ENCODE peak calls at places on chromosomes 4 and X, in ten cellular contexts. One of them, this sample, is unnamed.

GRCh38 chr4:41865306-41865980 is 69.8 kb upstream of the TMEM33 start:
- DNase-seq in HT-29: no peak
- DNase-seq in effector memory CD8-positive, alpha-beta T cell: no peak
- DNase-seq in activated T-helper 2 cell treated with anti-CD3 and anti-CD28 coated beads, Interferon-gamma antibody, Interleukin-2, Interleukin-4, amounts not matched to agents 10 μg/mL and 5 μg/mL and 100 μg/mL, durations not matched to agents 14 hours and 24 hours and 36 hours: no peak
- DNase-seq in hepatocyte: no peak
- DNase-seq in mesenchymal stem cell: peak; percentile 14
- DNase-seq in ELR: no peak
- DNase-seq in Ammon's horn: no peak
- DNase-seq in T-helper 1 cell: no peak
- DNase-seq in fibroblast of mammary gland: peak; percentile 13
- DNase-seq in this sample: no peak

GRCh38 chr4:73714647-73715046 is 25.7 kb upstream of the CXCL8 start:
- DNase-seq in HT-29: no peak
- DNase-seq in effector memory CD8-positive, alpha-beta T cell: no peak
- DNase-seq in activated T-helper 2 cell treated with anti-CD3 and anti-CD28 coated beads, Interferon-gamma antibody, Interleukin-2, Interleukin-4, amounts not matched to agents 10 μg/mL and 5 μg/mL and 100 μg/mL, durations not matched to agents 14 hours and 24 hours and 36 hours: no peak
- DNase-seq in hepatocyte: no peak
- DNase-seq in mesenchymal stem cell: no peak
- DNase-seq in ELR: no peak
- DNase-seq in Ammon's horn: no peak
- DNase-seq in T-helper 1 cell: no peak
- DNase-seq in fibroblast of mammary gland: no peak
- DNase-seq in this sample: no peak

GRCh38 chr4:139242511-139243051 is 37.4 kb downstream of the MGARP start:
- DNase-seq in HT-29: no peak
- DNase-seq in effector memory CD8-positive, alpha-beta T cell: no peak
- DNase-seq in activated T-helper 2 cell treated with anti-CD3 and anti-CD28 coated beads, Interferon-gamma antibody, Interleukin-2, Interleukin-4, amounts not matched to agents 10 μg/mL and 5 μg/mL and 100 μg/mL, durations not matched to agents 14 hours and 24 hours and 36 hours: no peak
- DNase-seq in hepatocyte: no peak
- DNase-seq in mesenchymal stem cell: peak; percentile 72
- DNase-seq in ELR: peak; percentile 81
- DNase-seq in Ammon's horn: no peak
- DNase-seq in T-helper 1 cell: no peak
- DNase-seq in fibroblast of mammary gland: peak; percentile 73
- DNase-seq in this sample: no peak

GRCh38 chr4:128979934-128980333 is 113.4 kb downstream of the SCLT1 start:
- DNase-seq in HT-29: no peak
- DNase-seq in effector memory CD8-positive, alpha-beta T cell: no peak
- DNase-seq in activated T-helper 2 cell treated with anti-CD3 and anti-CD28 coated beads, Interferon-gamma antibody, Interleukin-2, Interleukin-4, amounts not matched to agents 10 μg/mL and 5 μg/mL and 100 μg/mL, durations not matched to agents 14 hours and 24 hours and 36 hours: no peak
- DNase-seq in hepatocyte: peak; percentile 6
- DNase-seq in mesenchymal stem cell: peak; percentile 44
- DNase-seq in ELR: peak; percentile 63
- DNase-seq in Ammon's horn: peak; percentile 31
- DNase-seq in T-helper 1 cell: no peak
- DNase-seq in fibroblast of mammary gland: peak; percentile 86
- DNase-seq in this sample: no peak

GRCh38 chr4:152364383-152364782 is 171.5 kb downstream of the FBXW7 start:
- DNase-seq in HT-29: no peak
- DNase-seq in effector memory CD8-positive, alpha-beta T cell: no peak
- DNase-seq in activated T-helper 2 cell treated with anti-CD3 and anti-CD28 coated beads, Interferon-gamma antibody, Interleukin-2, Interleukin-4, amounts not matched to agents 10 μg/mL and 5 μg/mL and 100 μg/mL, durations not matched to agents 14 hours and 24 hours and 36 hours: no peak
- DNase-seq in hepatocyte: no peak
- DNase-seq in mesenchymal stem cell: no peak
- DNase-seq in ELR: no peak
- DNase-seq in Ammon's horn: no peak
- DNase-seq in T-helper 1 cell: no peak
- DNase-seq in fibroblast of mammary gland: no peak
- DNase-seq in this sample: no peak

GRCh38 chr4:8560265-8561047 is 19.7 kb upstream of the GPR78 start:
- DNase-seq in HT-29: no peak
- DNase-seq in effector memory CD8-positive, alpha-beta T cell: no peak
- DNase-seq in activated T-helper 2 cell treated with anti-CD3 and anti-CD28 coated beads, Interferon-gamma antibody, Interleukin-2, Interleukin-4, amounts not matched to agents 10 μg/mL and 5 μg/mL and 100 μg/mL, durations not matched to agents 14 hours and 24 hours and 36 hours: no peak
- DNase-seq in hepatocyte: peak; percentile 64
- DNase-seq in mesenchymal stem cell: no peak
- DNase-seq in ELR: peak; percentile 61
- DNase-seq in Ammon's horn: no peak
- DNase-seq in T-helper 1 cell: no peak
- DNase-seq in fibroblast of mammary gland: no peak
- DNase-seq in this sample: no peak

GRCh38 chrX:38817004-38817703 is 15.9 kb downstream of the MID1IP1 start:
- DNase-seq in HT-29: no peak
- DNase-seq in effector memory CD8-positive, alpha-beta T cell: no peak
- DNase-seq in activated T-helper 2 cell treated with anti-CD3 and anti-CD28 coated beads, Interferon-gamma antibody, Interleukin-2, Interleukin-4, amounts not matched to agents 10 μg/mL and 5 μg/mL and 100 μg/mL, durations not matched to agents 14 hours and 24 hours and 36 hours: no peak
- DNase-seq in hepatocyte: peak; percentile 48
- DNase-seq in mesenchymal stem cell: peak; percentile 54
- DNase-seq in ELR: no peak
- DNase-seq in Ammon's horn: peak; percentile 44
- DNase-seq in T-helper 1 cell: no peak
- DNase-seq in fibroblast of mammary gland: peak; percentile 48
- DNase-seq in this sample: no peak

GRCh38 chr4:177369372-177369771 is 59.7 kb downstream of the NEIL3 start:
- DNase-seq in HT-29: no peak
- DNase-seq in effector memory CD8-positive, alpha-beta T cell: no peak
- DNase-seq in activated T-helper 2 cell treated with anti-CD3 and anti-CD28 coated beads, Interferon-gamma antibody, Interleukin-2, Interleukin-4, amounts not matched to agents 10 μg/mL and 5 μg/mL and 100 μg/mL, durations not matched to agents 14 hours and 24 hours and 36 hours: no peak
- DNase-seq in hepatocyte: no peak
- DNase-seq in mesenchymal stem cell: peak; percentile 16
- DNase-seq in ELR: peak; percentile 84
- DNase-seq in Ammon's horn: no peak
- DNase-seq in T-helper 1 cell: no peak
- DNase-seq in fibroblast of mammary gland: peak; percentile 52
- DNase-seq in this sample: no peak

This sample was measured in GM10248.